ENCODE peak calls at places on chromosome 14, in six cellular contexts. V is CD4-positive, alpha-beta memory T cell; E is trophoblast cell; I is iPS-NIHi11; R is neural crest cell; W is astrocyte of the spinal cord. A is an unnamed sample.

GRCh38 chr14:75636100-75636692 is 24.5 kb downstream of the ERG28 start:
- DNase-seq in W (peak), V (no peak), E (no peak), R (no peak), I (peak), A (peak)

GRCh38 chr14:67442139-67442906 is 30.4 kb upstream of the PLEK2 start:
- DNase-seq in W (no peak), V (no peak), R (no peak), I (no peak), E (no peak), A (no peak)

GRCh38 chr14:20455355-20456300 is 602 bp downstream of the APEX1 start:
- DNase-seq in R (no peak), V (no peak), I (no peak), W (no peak), E (peak), A (peak)

GRCh38 chr14:25032092-25032784 is 17.7 kb downstream of the STXBP6 start:
- DNase-seq in E (no peak), R (no peak), I (peak), V (no peak), W (no peak), A (no peak)

GRCh38 chr14:95683793-95684192 is 2.4 kb upstream of the TCL1B start:
- DNase-seq in V (no peak), R (no peak), I (peak), E (peak), W (no peak), A (no peak)

GRCh38 chr14:54818201-54819133 is 84.2 kb downstream of the GCH1 start:
- DNase-seq in E (peak), V (no peak), W (peak), I (no peak), R (no peak), A (no peak)

GRCh38 chr14:95835331-95835730 is 41.3 kb upstream of the TUNAR start:
- DNase-seq in I (no peak), V (no peak), E (no peak), W (no peak), R (no peak), A (no peak)

GRCh38 chr14:92794961-92795360 is 856 bp downstream of the GOLGA5 start:
- DNase-seq in V (no peak), E (no peak), I (no peak), W (no peak), R (no peak), A (no peak)

GRCh38 chr14:92039073-92039719 is 663 bp downstream of the TRIP11 start:
- DNase-seq in I (peak), R (no peak), V (peak), W (peak), E (peak), A (peak)

GRCh38 chr14:98997526-98998205 is 274.3 kb downstream of the BCL11B start:
- DNase-seq in E (no peak), I (no peak), W (no peak), R (no peak), V (no peak), A (no peak)

A was measured in NCI-H1694.